ENCODE peak calls at places on chromosomes 11 and 22, in four cellular contexts. N, P, Q and F are unnamed samples.
A peak's percentile ranks its signal among the peaks of the same experiment; 100 is the strongest.

GRCh38 chr11:124961972-124962609 is 8.1 kb downstream of the CCDC15 start:
- DNase-seq in Q (peak; percentile 85), N (peak; percentile 91), P (no peak), F (peak; percentile 84)

GRCh38 chr11:83241291-83241946 is 44.7 kb downstream of the CCDC90B start:
- DNase-seq in Q (peak; percentile 77), N (peak; percentile 74), P (peak; percentile 74), F (peak; percentile 72)

GRCh38 chr22:47395481-47395880 is 633.0 kb downstream of the TBC1D22A start:
- DNase-seq in Q (peak; percentile 2), P (no peak), N (peak; percentile 37), F (peak; percentile 59)

GRCh38 chr11:121412000-121412587 is 40.0 kb upstream of the SORL1 start:
- DNase-seq in N (no peak), P (no peak), Q (no peak), F (no peak)

GRCh38 chr11:78744202-78744601 is 169.5 kb upstream of the NARS2 start:
- DNase-seq in N (no peak), P (no peak), Q (no peak), F (no peak)

GRCh38 chr11:134361661-134362060 is 29.9 kb downstream of the GLB1L2 start:
- DNase-seq in P (no peak), Q (no peak), N (no peak), F (no peak)

GRCh38 chr11:8928981-8929615 is 3.6 kb downstream of the C11orf16 start:
- DNase-seq in P (no peak), Q (peak; percentile 43), N (no peak), F (no peak)

GRCh38 chr11:111845256-111846028 is 25.9 kb downstream of the ALG9 start:
- DNase-seq in P (no peak), N (peak; percentile 39), Q (no peak), F (no peak)

GRCh38 chr11:20874358-20874757 is 205.0 kb downstream of the NELL1 start:
- DNase-seq in P (no peak), Q (no peak), N (no peak), F (no peak)

GRCh38 chr11:20876738-20877137 is 207.4 kb downstream of the NELL1 start:
- DNase-seq in Q (no peak), N (no peak), P (no peak), F (no peak)

DNA sequence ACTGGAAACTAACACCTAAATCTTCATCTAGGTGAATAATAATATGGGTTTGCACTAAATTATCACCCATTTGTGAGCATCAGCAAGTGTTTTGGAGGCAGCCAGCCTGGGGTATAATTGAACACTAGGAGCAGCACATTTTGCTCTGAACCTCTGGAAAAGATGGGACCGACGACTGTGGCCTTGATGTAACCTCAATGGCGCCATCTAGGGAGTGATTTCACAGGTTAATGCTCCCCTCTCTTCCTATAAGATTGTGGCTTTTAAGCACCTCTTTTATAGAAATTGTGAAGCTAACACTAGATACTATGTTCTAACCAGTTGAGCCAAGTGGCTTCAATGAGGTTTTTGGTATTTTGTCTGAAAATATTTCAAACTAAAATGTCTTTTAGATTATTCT is 203.7 kb downstream of the NELL1 start:
- DNase-seq in P (no peak), N (no peak), Q (no peak), F (no peak)
- TF ChIP-seq CTCF in P (no peak), N (no peak), Q (no peak), F (no peak)

DNA sequence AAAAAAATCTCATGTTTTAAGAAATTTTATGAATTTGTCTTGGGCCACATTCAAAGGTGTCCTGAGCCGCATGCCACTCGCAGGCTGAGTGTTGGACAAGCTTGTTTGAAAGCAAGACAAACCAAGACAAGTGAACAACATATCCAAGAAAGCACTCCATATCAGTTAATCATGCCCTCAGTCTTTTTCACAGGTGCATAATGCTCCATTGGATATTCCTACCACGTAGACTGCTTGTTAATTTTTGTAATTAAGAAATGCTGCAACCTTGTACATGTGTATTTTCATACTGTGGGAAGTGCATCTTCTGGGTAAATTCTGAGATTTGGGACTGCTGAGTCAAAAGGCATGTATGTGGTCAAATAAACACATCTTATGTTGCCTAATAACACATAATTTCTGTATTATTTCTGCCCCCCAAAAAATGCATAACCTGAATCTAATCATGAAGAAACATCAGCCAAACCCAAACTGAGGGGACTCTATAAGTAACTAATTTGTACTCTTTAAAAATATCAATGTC is 8.2 kb downstream of the RRAS2 start:
- DNase-seq in N (no peak), P (no peak), Q (peak; percentile 40), F (no peak)
- H3K4me3 ChIP-seq in N (no peak overlapping the region), P (no peak overlapping the region), Q (no peak overlapping the region), F (no peak overlapping the region)

GRCh38 chr11:810040-810567 is 337 bp downstream of the RPLP2 start:
- DNase-seq in N (no peak), Q (no peak), P (no peak), F (no peak)

GRCh38 chr11:812390-812789 is 2.6 kb downstream of the RPLP2 start:
- DNase-seq in N (no peak), Q (no peak), P (no peak), F (no peak)

GRCh38 chr11:809287-810039 is at the start of gene RPLP2:
- DNase-seq in P (peak; percentile 99), Q (peak; percentile 95), N (peak; percentile 97), F (peak; percentile 98)

GRCh38 chr11:811446-812245 is 1.9 kb downstream of the RPLP2 start:
- DNase-seq in Q (no peak), N (peak; percentile 37), P (no peak), F (no peak)

DNA sequence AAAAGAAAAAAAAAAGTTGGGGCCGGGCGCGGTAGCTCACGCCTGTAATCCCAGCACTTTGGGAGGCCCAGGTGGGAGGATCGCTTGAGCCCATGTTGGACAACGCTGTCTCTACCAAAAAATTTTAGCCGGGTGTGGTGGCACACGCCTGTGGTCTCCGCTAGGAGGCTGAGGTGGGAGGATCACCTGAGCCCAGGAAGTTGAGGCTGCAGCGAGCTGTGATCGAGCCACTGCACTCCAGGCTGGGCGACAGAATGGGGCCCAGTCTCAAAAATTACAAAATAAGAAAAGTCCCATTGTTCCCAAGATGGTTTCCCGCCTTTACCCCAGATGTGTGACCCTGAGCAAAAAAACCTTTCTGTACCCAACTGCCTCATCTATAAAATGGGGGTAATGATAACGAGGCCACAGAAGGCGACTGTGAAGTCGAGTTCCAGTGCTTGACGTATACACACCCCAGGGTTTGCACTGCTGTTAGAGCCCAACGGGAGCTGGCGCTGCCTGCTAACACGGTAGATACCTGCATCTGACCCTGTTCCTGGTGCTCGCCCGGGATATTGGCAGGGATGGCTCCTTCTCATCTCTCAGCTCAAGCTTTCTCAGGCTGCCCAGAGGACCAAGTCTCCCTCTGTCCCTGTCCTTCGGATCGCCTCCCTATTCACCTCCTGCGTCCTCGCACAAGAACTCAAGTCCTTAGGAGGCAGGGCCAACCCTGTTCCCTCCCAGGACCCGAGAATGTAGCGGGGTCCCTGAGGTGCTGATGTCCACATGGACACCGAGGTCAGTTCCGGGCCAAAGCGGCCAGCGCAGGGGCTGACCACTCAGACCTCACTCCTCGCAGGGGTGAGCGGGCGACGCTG is 1.1 kb upstream of the RPLP2 start:
- DNase-seq in P (no peak), N (no peak), Q (no peak), F (no peak)
- TF ChIP-seq CTCF in P (no peak), N (no peak), Q (no peak), F (no peak)

DNA sequence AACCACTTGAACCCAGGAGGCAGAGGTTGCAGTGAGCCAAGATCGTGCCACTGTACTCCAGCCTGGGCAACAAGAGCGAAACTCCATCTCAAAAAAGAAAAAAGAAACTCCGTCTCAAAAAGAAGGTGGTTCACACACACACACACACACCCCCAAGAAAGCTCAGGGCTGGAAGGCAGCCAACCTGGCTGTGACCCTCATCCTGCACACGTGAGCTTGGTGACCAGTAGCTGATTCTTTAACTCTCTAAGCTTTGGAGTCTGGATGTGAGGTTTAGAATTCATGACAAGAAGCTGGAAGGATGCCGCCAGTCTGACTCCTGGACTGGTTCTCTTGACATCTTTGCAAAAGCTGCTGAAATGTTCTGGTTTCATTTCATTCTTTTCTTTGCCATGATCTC is 1.9 kb upstream of the RNH1 start:
- DNase-seq in P (no peak), Q (no peak), N (no peak), F (no peak)
- H3K4me3 ChIP-seq in P (no peak overlapping the region), Q (no peak overlapping the region), N (no peak overlapping the region), F (no peak overlapping the region)

DNA sequence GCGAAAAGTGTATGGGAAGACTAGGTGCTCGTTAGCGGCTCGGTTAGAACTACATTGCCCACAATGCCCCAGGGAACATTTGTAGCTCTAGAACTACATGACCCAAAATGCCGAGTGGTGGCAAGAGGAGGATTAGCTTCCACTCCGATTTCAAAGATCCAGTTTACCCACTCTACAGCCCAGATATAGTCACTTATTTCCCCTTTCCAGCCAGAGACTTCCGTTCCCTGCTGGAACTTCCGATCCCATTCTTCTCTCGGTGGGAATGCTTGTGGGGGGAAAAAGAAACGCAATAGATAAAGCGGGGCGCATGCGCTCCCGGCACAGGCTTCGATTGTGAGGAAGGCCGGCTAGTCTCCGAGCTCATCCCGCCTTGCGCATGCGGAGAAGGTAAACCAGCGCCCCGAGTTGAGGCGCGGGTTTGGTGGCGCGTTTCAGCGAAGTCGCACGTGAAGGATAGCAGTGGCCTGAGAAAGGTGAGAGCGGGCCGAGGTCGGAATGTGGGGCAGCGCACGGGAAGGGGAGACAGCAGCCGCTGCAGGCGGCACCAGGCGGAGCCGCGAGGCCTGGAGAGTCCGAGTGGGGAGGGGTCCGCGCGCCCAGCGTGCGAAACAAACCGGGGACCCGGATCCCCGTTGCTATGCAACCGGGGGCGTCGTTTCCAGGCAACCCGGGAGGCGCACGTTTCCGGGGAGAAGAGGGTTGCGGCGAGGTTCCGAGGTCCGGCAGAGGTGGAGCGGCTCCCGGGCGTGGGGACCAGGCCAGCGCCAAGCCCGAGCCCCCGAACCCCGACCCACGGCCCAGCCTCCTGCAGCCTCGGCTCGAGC is at the start of gene TMEM109:
- DNase-seq in P (peak; percentile 90), N (peak; percentile 92), Q (peak; percentile 86), F (peak; percentile 91)
- TF ChIP-seq CTCF in P (no peak), N (no peak), Q (no peak), F (no peak)

DNA sequence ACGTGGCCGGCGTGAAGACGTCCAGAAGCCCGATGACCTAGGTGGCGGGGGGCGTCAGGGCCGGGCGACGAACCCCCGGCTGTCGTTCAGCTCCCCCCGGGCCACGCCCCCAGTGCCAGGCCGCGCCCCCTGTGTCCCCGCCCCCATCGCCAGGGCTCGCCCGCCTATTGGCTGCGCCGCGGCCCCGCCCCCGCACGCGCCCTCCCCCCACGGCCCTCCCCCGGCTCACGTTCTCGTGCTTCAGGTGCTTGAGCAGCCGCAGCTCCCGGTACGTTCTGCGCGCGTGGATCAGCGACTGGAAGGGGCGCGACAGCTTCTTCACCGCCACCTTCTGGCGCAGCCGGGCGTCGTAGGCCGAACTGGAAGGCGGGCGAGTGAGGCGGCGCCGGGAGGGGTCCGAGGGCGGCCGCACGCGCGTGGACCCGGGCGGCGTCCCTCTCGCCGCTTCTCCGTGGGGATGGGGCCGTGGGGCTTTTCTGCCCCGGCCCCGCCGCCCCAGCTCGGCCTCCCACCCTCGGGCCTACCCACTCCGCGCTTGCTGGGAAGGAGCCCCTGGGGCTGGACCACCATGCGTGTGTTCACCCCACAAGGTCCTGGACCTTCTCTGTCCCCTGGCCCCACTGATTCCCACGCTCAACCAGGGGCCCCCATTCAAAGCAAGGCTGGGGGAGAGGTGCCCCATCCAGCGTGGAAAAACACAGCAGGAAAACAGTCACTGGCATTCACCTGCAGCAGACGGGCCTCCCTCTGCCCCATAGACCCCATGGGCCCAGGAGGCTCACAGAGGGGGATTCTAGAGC is 2.4 kb downstream of the MAPK11 start:
- DNase-seq in Q (peak; percentile 38), P (peak; percentile 72), N (peak; percentile 52), F (peak; percentile 38)
- H3K4me3 ChIP-seq in Q (peak overlapping the region; percentile 45), P (peak overlapping the region; percentile 39), N (peak overlapping the region; percentile 28), F (peak overlapping the region; percentile 25)

GRCh38 chr11:106152824-106153223 is 75.4 kb downstream of the AASDHPPT start:
- DNase-seq in P (no peak), N (peak; percentile 13), Q (peak; percentile 22), F (peak; percentile 26)

GRCh38 chr11:106160494-106160893 is 83.0 kb downstream of the AASDHPPT start:
- DNase-seq in N (no peak), P (no peak), Q (no peak), F (no peak)

GRCh38 chr11:106152013-106152412 is 74.6 kb downstream of the AASDHPPT start:
- DNase-seq in P (peak; percentile 29), N (peak; percentile 36), Q (peak; percentile 17), F (peak; percentile 19)

GRCh38 chr11:106159846-106160245 is 82.4 kb downstream of the AASDHPPT start:
- DNase-seq in P (no peak), Q (no peak), N (peak; percentile 78), F (no peak)

GRCh38 chr11:106156290-106156937 is 79.0 kb downstream of the AASDHPPT start:
- DNase-seq in Q (peak; percentile 83), P (peak; percentile 34), N (peak; percentile 94), F (peak; percentile 78)
- TF ChIP-seq CTCF in Q (peak; percentile 65), P (peak; percentile 26), N (peak; percentile 61), F (peak; percentile 57)